ENCODE peak calls at places on chromosome X, in five cellular contexts. C, A, U, G and N are unnamed samples.

GRCh38 chrX:16300831-16301230 is 133.6 kb downstream of the MAGEB17 start:
- DNase-seq in U (peak; percentile 53), C (no peak), A (no peak), G (no peak), N (no peak)

GRCh38 chrX:52933976-52934703 is 24.2 kb downstream of the FAM156A start:
- DNase-seq in U (no peak), G (no peak), A (no peak), C (no peak), N (no peak)

GRCh38 chrX:13692771-13693231 is 3.9 kb downstream of the RAB9A start:
- DNase-seq in C (no peak), A (no peak), U (no peak), G (no peak), N (no peak)

GRCh38 chrX:110316351-110317078 is 1.4 kb downstream of the AMMECR1 start:
- DNase-seq in C (peak; percentile 22), A (no peak), U (peak; percentile 1), G (no peak), N (no peak)

GRCh38 chrX:114611018-114611619 is 27.2 kb downstream of the HTR2C start:
- DNase-seq in A (no peak), C (peak; percentile 57), U (peak; percentile 13), G (peak; percentile 28), N (no peak)

GRCh38 chrX:13265549-13266132 is 54.2 kb downstream of the ATXN3L start:
- DNase-seq in A (no peak), G (no peak), U (no peak), C (no peak), N (no peak)

GRCh38 chrX:52923781-52924241 is 26.7 kb downstream of the FAM156B start:
- DNase-seq in C (peak; percentile 57), G (no peak), A (peak; percentile 64), U (peak; percentile 47), N (peak; percentile 32)

GRCh38 chrX:46642145-46642544 is 68.6 kb downstream of the CHST7 start:
- DNase-seq in U (peak; percentile 78), A (no peak), C (peak; percentile 62), G (no peak), N (no peak)

GRCh38 chrX:38275615-38276014 is 51.7 kb downstream of the RPGR start:
- DNase-seq in C (peak; percentile 80), A (no peak), G (peak; percentile 67), U (no peak), N (no peak)

GRCh38 chrX:22686138-22686541 is 313.6 kb upstream of the DDX53 start:
- DNase-seq in A (peak; percentile 78), U (peak; percentile 68), C (peak; percentile 81), G (no peak), N (peak; percentile 14)

GRCh38 chrX:30302957-30303356 is 6.2 kb downstream of the NR0B1 start:
- DNase-seq in A (peak; percentile 62), G (no peak), C (peak; percentile 6), U (peak; percentile 30), N (peak; percentile 17)

GRCh38 chrX:42976729-42977366 is 198.9 kb upstream of the PPP1R2C start:
- DNase-seq in U (no peak), A (no peak), C (no peak), G (no peak), N (no peak)

GRCh38 chrX:68703369-68703768 is 55.9 kb downstream of the STARD8 start:
- DNase-seq in C (no peak), A (no peak), U (no peak), G (no peak), N (peak; percentile 34)

GRCh38 chrX:121479406-121479805 is 432.0 kb downstream of the GLUD2 start:
- DNase-seq in A (no peak), C (peak; percentile 5), U (no peak), G (no peak), N (no peak)

GRCh38 chrX:48697182-48697727 is 721 bp downstream of the SUV39H1 start:
- DNase-seq in G (no peak), A (no peak), C (no peak), U (no peak), N (no peak)

GRCh38 chrX:134423606-134424005 is 36.4 kb upstream of the HPRT1 start:
- DNase-seq in C (peak; percentile 50), U (no peak), A (no peak), G (no peak), N (no peak)

GRCh38 chrX:103464071-103464773 is 55.1 kb downstream of the RAB40A start:
- DNase-seq in G (peak; percentile 15), U (peak; percentile 16), A (no peak), C (peak; percentile 59), N (no peak)

GRCh38 chrX:136250191-136251041 is 784 bp downstream of the MAP7D3 start:
- DNase-seq in A (no peak), U (no peak), C (peak; percentile 24), G (no peak), N (no peak)

GRCh38 chrX:119398587-119398973 is 556 bp upstream of the SLC25A43 start:
- DNase-seq in G (no peak), C (peak; percentile 22), A (no peak), U (no peak), N (no peak)

GRCh38 chrX:75673468-75673867 is 111.6 kb downstream of the MAGEE2 start:
- DNase-seq in U (no peak), C (no peak), A (no peak), G (no peak), N (no peak)

GRCh38 chrX:65545456-65545855 is 10.9 kb upstream of the LAS1L start:
- DNase-seq in U (no peak), C (peak; percentile 43), G (no peak), A (no peak), N (no peak)

GRCh38 chrX:14922437-14922836 is 49.2 kb downstream of the MOSPD2 start:
- DNase-seq in G (no peak), C (peak; percentile 65), U (no peak), A (no peak), N (no peak)

GRCh38 chrX:15524417-15524816 is 23.8 kb downstream of the BMX start:
- DNase-seq in C (peak; percentile 89), A (no peak), G (no peak), U (no peak), N (no peak)

GRCh38 chrX:34918856-34919255 is 23.7 kb upstream of the FAM47B start:
- DNase-seq in A (no peak), U (no peak), G (no peak), C (peak; percentile 67), N (no peak)

GRCh38 chrX:42615161-42615563 is 162.8 kb downstream of the PPP1R2C start:
- DNase-seq in G (no peak), U (peak; percentile 3), A (no peak), C (peak; percentile 0), N (no peak)

GRCh38 chrX:17007134-17007768 is 60.8 kb downstream of the REPS2 start:
- DNase-seq in G (no peak), U (no peak), C (peak; percentile 34), A (no peak), N (no peak)

GRCh38 chrX:25191403-25191802 is 175.6 kb upstream of the ARX start:
- DNase-seq in G (no peak), U (no peak), A (no peak), C (no peak), N (no peak)

GRCh38 chrX:149950681-149951080 is 12.4 kb upstream of the EOLA2 start:
- DNase-seq in A (no peak), C (peak; percentile 69), U (peak; percentile 8), G (no peak), N (no peak)

DNA sequence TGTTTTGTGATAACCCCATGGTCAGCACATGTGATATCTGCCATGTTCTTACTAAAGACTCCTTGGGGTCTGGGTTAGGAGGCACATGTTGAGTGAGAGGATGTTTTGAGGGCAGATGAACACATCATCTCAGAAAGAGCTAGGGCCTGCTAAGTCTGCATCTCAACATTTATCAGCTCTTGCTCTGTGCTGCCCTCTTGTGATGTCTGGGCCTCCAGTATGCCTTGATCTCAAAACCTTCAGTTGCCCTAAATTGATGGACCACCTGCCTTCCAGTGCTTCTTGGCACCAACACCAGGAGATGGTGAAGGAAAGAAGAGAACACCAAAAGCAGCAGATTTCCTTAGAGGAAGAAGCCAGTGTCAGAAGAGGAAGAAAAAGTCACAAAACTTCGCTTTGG is 22.5 kb downstream of the MID1 start:
- DNase-seq in G (no peak), C (peak; percentile 44), U (peak; percentile 15), A (no peak), N (no peak)
- TF ChIP-seq CTCF in G (peak; percentile 72), C (peak; percentile 43), U (no peak), A (peak; percentile 34), N (peak; percentile 55)

GRCh38 chrX:129958814-129959492 is 23.5 kb upstream of the BCORL1 start:
- DNase-seq in A (no peak), C (no peak), G (no peak), U (no peak), N (no peak)

GRCh38 chrX:129959493-129959832 is 23.0 kb upstream of the BCORL1 start:
- DNase-seq in U (peak; percentile 21), C (peak; percentile 31), G (no peak), A (no peak), N (no peak)

GRCh38 chrX:129963729-129964128 is 18.7 kb upstream of the BCORL1 start:
- DNase-seq in C (no peak), U (no peak), A (no peak), G (no peak), N (no peak)

GRCh38 chrX:129965166-129965565 is 17.3 kb upstream of the BCORL1 start:
- DNase-seq in A (no peak), G (no peak), U (no peak), C (no peak), N (no peak)

GRCh38 chrX:129961180-129962083 is 21.0 kb upstream of the BCORL1 start:
- DNase-seq in A (peak; percentile 76), C (no peak), G (no peak), U (peak; percentile 82), N (peak; percentile 44)
- H3K4me3 ChIP-seq in A (peak overlapping the region; percentile 28), C (peak overlapping the region; percentile 7), G (peak overlapping the region; percentile 27), U (no peak overlapping the region), N (peak overlapping the region; percentile 42)

GRCh38 chrX:115642304-115642703 is 81.3 kb downstream of the PLS3 start:
- DNase-seq in C (peak; percentile 7), G (no peak), A (no peak), U (no peak), N (no peak)
- H3K27me3 ChIP-seq in C (no peaks in the 10 kb centered on the region), G (no peaks in the 10 kb centered on the region), A (peaks cover 12% of the 10 kb centered on the region), U (no peaks in the 10 kb centered on the region), N (no peaks in the 10 kb centered on the region)

GRCh38 chrX:26783512-26784225 is 567.7 kb downstream of the MAGEB5 start:
- DNase-seq in U (no peak), G (peak; percentile 10), C (peak; percentile 6), A (no peak), N (no peak)
- TF ChIP-seq CTCF in U (no peak), G (peak; percentile 50), C (peak; percentile 24), A (peak; percentile 28), N (peak; percentile 25)

GRCh38 chrX:45434231-45434630 is 233.6 kb upstream of the DIPK2B start:
- DNase-seq in U (no peak), A (no peak), C (no peak), G (no peak), N (no peak)
- H3K4me3 ChIP-seq in U (no peak overlapping the region), A (no peak overlapping the region), C (no peak overlapping the region), G (no peak overlapping the region), N (no peak overlapping the region)

GRCh38 chrX:151323054-151323453 is 74.0 kb upstream of the VMA21 start:
- DNase-seq in U (no peak), C (no peak), A (no peak), G (no peak), N (no peak)
- H3K27me3 ChIP-seq in U (no peaks in the 10 kb centered on the region), C (no peaks in the 10 kb centered on the region), A (no peaks in the 10 kb centered on the region), G (no peaks in the 10 kb centered on the region), N (no peaks in the 10 kb centered on the region)

DNA sequence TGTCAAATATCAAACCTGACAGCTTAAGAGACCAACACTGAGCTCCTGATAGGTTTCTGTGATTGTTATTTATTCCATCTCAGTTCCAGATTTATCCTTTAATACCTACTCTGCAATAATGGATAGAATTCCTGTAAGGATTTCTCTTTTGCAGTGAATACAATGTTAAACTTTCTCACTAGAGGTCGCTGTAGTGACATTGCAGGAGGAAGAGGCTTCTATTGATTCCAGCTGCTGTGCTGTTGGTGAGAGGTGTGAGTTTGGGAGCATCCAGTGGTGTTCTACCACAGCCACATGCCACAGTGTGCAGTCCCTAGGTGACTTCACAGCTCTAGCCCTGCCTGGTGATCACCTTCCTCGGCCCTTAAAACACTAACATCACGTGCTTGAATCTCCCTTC is 34.6 kb upstream of the DCAF8L2 start:
- DNase-seq in G (no peak), A (no peak), U (no peak), C (peak; percentile 69), N (no peak)
- TF ChIP-seq CTCF in G (peak; percentile 51), A (peak; percentile 15), U (no peak), C (peak; percentile 54), N (peak; percentile 59)